ENCODE peak calls at places on chromosomes 16 and 17, in nine cellular contexts. S is cardiac fibroblast, V is tibial artery, I is HFF-Myc, G is OCI-LY7, H is astrocyte of the spinal cord, T is dorsolateral prefrontal cortex, M is fibroblast of lung, Z is neural progenitor cell. Q is an unnamed sample.

GRCh38 chr17:64016974-64017373 is 3.5 kb downstream of the ICAM2 start:
- DNase-seq in V (no peak), M (no peak), T (no peak), H (no peak), Z (no peak), S (no peak), G (no peak), I (no peak), Q (no peak)

GRCh38 chr16:23796941-23797340 is 38.8 kb upstream of the PRKCB start:
- DNase-seq in M (no peak), T (no peak), G (no peak), Z (no peak), H (no peak), I (no peak), V (no peak), S (no peak), Q (no peak)

GRCh38 chr17:59763861-59764260 is 56.4 kb downstream of the VMP1 start:
- DNase-seq in M (peak), H (peak), T (no peak), I (no peak), G (no peak), V (no peak), S (peak), Z (no peak), Q (peak)

GRCh38 chr16:8673611-8674412 is 605 bp upstream of the ABAT start:
- DNase-seq in Z (peak), S (peak), V (no peak), M (no peak), T (no peak), G (no peak), I (no peak), H (no peak), Q (no peak)

GRCh38 chr17:41065829-41066624 is at the start of gene KRTAP2-4:
- DNase-seq in M (peak), V (no peak), T (no peak), G (no peak), H (peak), Z (no peak), S (peak), I (peak), Q (peak)

GRCh38 chr17:10843806-10844205 is 5.9 kb upstream of the PIRT start:
- DNase-seq in H (no peak), Z (no peak), I (no peak), V (no peak), G (no peak), S (no peak), M (no peak), T (no peak), Q (no peak)

GRCh38 chr16:9978160-9978725 is 204.0 kb downstream of the GRIN2A start:
- DNase-seq in T (no peak), H (no peak), S (no peak), Z (no peak), M (no peak), I (no peak), V (no peak), G (no peak), Q (no peak)

GRCh38 chr17:21034350-21035235 is 8.2 kb downstream of the USP22 start:
- DNase-seq in T (no peak), G (peak), M (peak), V (no peak), H (no peak), S (peak), Z (no peak), I (no peak), Q (no peak)

GRCh38 chr17:77465358-77466041 is 324.7 kb downstream of the SEC14L1 start:
- DNase-seq in Z (peak), G (peak), V (peak), I (no peak), T (no peak), S (peak), M (peak), H (peak), Q (peak)

GRCh38 chr17:42317256-42317966 is 29.1 kb downstream of the STAT5A start:
- DNase-seq in Z (no peak), H (no peak), V (no peak), M (no peak), S (no peak), I (no peak), T (no peak), G (no peak), Q (no peak)

GRCh38 chr16:30903002-30903401 is 6.6 kb downstream of the CTF1 start:
- DNase-seq in G (no peak), T (no peak), I (no peak), M (no peak), H (no peak), V (no peak), Z (no peak), S (no peak), Q (no peak)

GRCh38 chr17:1852327-1852726 is 22.5 kb downstream of the RPA1 start:
- DNase-seq in T (no peak), G (no peak), Z (no peak), H (no peak), I (no peak), S (no peak), M (no peak), V (no peak), Q (no peak)

GRCh38 chr17:81418710-81419332 is 23.6 kb downstream of the BAHCC1 start:
- DNase-seq in M (peak), V (no peak), T (no peak), G (no peak), I (no peak), Z (no peak), S (peak), H (no peak), Q (peak)

GRCh38 chr16:87556941-87557459 is 45.3 kb upstream of the JPH3 start:
- DNase-seq in M (peak), H (no peak), Z (no peak), T (no peak), I (no peak), V (peak), S (peak), G (no peak), Q (no peak)

GRCh38 chr16:84940670-84941551 is 70.4 kb downstream of the ZDHHC7 start:
- DNase-seq in M (peak), S (no peak), T (no peak), G (no peak), V (no peak), Z (no peak), H (no peak), I (no peak), Q (peak)
- H3K4me3 ChIP-seq in M (no peak), S (no peak), T (no peak), G (no peak), V (no peak), Z (no peak), H (no peak), I (no peak), Q (no peak)

DNA sequence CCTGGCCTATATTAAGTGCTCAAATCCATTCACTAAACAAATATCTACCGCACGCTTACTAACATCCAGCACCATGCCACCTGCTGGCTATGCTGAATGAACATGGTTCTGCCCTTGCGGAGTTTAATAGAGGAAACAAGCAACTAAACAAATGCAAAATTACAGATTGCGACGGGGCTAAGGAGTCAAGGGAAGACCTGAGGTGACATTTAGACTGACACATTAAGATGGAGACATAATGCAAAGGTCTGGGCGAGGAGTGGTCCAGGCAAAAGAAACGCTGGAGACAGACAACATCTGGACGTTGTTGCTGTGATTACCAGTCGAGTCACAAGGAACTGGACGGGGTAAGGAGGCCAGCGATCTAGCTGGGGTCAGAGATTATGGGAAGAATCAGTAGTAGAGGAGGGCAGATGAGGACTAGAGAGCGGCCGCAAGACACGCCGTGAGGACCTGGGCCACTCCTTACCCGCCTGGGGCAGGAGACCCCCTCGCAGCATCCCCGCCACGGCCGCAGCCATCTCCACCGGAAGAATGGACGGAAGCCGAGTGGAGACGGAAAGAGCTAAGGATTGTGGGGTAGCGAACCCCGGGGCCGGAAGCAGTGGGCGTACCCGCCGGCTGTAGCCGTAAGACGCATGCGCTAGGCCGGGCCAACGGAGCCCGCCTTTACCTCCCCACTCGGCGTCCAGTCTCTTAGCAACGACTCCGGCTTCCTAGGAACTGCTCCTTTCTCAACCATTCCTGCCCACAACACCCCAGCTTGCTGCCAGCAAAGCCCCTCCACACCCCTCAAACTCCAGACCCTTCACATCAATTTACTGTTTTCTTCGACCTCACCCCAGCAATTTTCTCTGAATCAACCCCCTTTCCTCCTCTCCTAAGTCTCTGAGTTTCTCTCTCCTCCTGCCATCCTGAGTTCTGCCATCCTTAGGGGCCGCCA is at the start of the genes LRRC46 and MRPL10:
- DNase-seq in T (peak), S (peak), V (peak), Z (peak), I (peak), M (peak), G (peak), H (peak), Q (peak)
- TF ChIP-seq CTCF in T (peak), S (peak), V (no peak), Z (peak), I (peak), M (peak), G (peak), H (peak), Q (peak)

GRCh38 chr16:3099395-3099731 is 269 bp upstream of the ZSCAN10 start:
- DNase-seq in M (no peak), T (no peak), G (no peak), V (no peak), I (no peak), S (no peak), H (no peak), Z (peak), Q (no peak)
- H3K4me3 ChIP-seq in M (no peak), T (no peak), G (no peak), V (no peak), I (no peak), S (no peak), H (no peak), Z (peak), Q (no peak)

DNA sequence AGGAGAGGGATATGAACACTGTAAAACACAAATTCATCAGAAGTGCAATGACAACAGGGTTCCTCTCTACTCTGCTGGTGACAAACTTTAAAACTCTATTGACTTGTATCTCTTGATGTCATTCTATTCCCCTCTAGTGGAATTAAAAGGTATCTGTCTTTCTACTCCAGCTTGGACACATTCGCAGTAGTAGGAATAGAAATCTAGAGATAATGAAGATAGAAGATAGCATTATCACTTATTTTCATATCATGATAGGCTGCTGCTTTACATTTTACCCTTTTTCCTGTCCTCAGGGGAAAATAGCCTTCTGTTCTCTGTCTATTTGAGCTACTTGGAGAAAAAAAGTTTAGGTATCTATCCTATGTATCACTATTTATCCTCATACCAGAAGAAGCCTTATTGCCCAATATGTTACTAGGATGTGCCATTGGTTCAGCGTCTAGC is 209.6 kb upstream of the CACNG5 start:
- DNase-seq in M (peak), Z (peak), S (peak), G (peak), T (no peak), H (peak), V (no peak), I (no peak), Q (no peak)
- TF ChIP-seq CTCF in M (peak), Z (peak), S (peak), G (peak), T (peak), H (peak), V (peak), I (peak), Q (peak)